ENCODE peak calls at places on chromosome 18, in nine cellular contexts. V is Peyer's patch, K is right cardiac atrium, H is cardiac muscle cell, L is A549, G is uterus, T is suprapubic skin, Y is hepatocyte, S is lung. R is an unnamed sample. For H3K4me1, the result is how much of the 10 kb centered on the place peaks cover.

GRCh38 chr18:1133541-1133940 is 228.9 kb downstream of the ADCYAP1 start:
- DNase-seq in S (no peak), H (no peak), Y (no peak), G (no peak), T (no peak), V (no peak), L (no peak), K (no peak), R (no peak)

GRCh38 chr18:24488824-24489493 is 28.5 kb downstream of the HRH4 start:
- DNase-seq in S (no peak), V (no peak), Y (peak), L (peak), K (no peak), G (no peak), H (peak), T (peak), R (no peak)

GRCh38 chr18:56869189-56869777 is 218.1 kb downstream of the WDR7 start:
- DNase-seq in K (no peak), V (no peak), H (peak), S (no peak), T (no peak), G (no peak), Y (peak), L (peak), R (peak)

GRCh38 chr18:67525328-67526110 is 9.0 kb upstream of the DSEL start:
- DNase-seq in T (no peak), V (no peak), G (peak), Y (peak), S (peak), K (peak), H (peak), L (peak), R (peak)

GRCh38 chr18:51617167-51617566 is 419.7 kb upstream of the MEX3C start:
- DNase-seq in Y (no peak), G (no peak), V (no peak), H (peak), S (no peak), L (peak), K (no peak), T (no peak), R (peak)

GRCh38 chr18:9712606-9713005 is 4.5 kb downstream of the RAB31 start:
- DNase-seq in L (no peak), H (peak), Y (no peak), K (no peak), T (no peak), S (no peak), V (no peak), G (no peak), R (no peak)

GRCh38 chr18:10379511-10379910 is 74.9 kb upstream of the APCDD1 start:
- DNase-seq in H (no peak), V (no peak), S (no peak), G (no peak), T (no peak), Y (no peak), L (no peak), K (no peak), R (no peak)

GRCh38 chr18:57780318-57781127 is 22.6 kb downstream of the ATP8B1 start:
- DNase-seq in T (no peak), V (no peak), G (peak), S (no peak), L (no peak), K (no peak), H (peak), Y (no peak), R (peak)

GRCh38 chr18:59061914-59062642 is 77.6 kb upstream of the SEC11C start:
- DNase-seq in V (no peak), S (no peak), Y (no peak), G (no peak), H (no peak), L (no peak), K (no peak), T (no peak), R (no peak)

GRCh38 chr18:11747286-11747685 is 58.2 kb downstream of the GNAL start:
- DNase-seq in T (no peak), H (no peak), S (no peak), Y (no peak), G (no peak), V (no peak), L (no peak), K (no peak), R (no peak)

GRCh38 chr18:45370190-45371010 is 244.9 kb upstream of the SLC14A2 start:
- DNase-seq in H (peak), K (no peak), G (no peak), T (no peak), S (peak), L (no peak), Y (no peak), V (no peak), R (no peak)

GRCh38 chr18:34115409-34116081 is 109.2 kb downstream of the NOL4 start:
- DNase-seq in T (no peak), S (peak), K (no peak), H (peak), L (no peak), V (no peak), Y (no peak), G (no peak), R (no peak)

GRCh38 chr18:27793013-27793412 is 383.9 kb downstream of the CDH2 start:
- DNase-seq in K (no peak), H (no peak), V (no peak), Y (no peak), S (no peak), L (no peak), G (no peak), T (no peak), R (no peak)

GRCh38 chr18:37577051-37577611 is 11.5 kb upstream of the CELF4 start:
- DNase-seq in L (no peak), T (no peak), K (peak), G (no peak), V (no peak), H (peak), Y (no peak), S (no peak), R (no peak)

GRCh38 chr18:58996131-58996632 is 131.5 kb downstream of the ZNF532 start:
- DNase-seq in H (peak), Y (peak), T (no peak), G (no peak), K (peak), L (no peak), V (no peak), S (no peak), R (peak)

GRCh38 chr18:37521500-37522465 is 43.8 kb downstream of the CELF4 start:
- DNase-seq in G (no peak), V (no peak), H (no peak), K (no peak), L (no peak), Y (no peak), T (no peak), S (no peak), R (no peak)

GRCh38 chr18:33495278-33495677 is 54.8 kb upstream of the CCDC178 start:
- DNase-seq in S (no peak), L (no peak), Y (peak), H (peak), G (no peak), K (no peak), V (no peak), T (no peak), R (peak)

GRCh38 chr18:58023108-58023507 is 20.9 kb upstream of the NEDD4L start:
- DNase-seq in H (no peak), L (no peak), Y (no peak), V (no peak), T (no peak), K (no peak), S (no peak), G (no peak), R (no peak)

GRCh38 chr18:79587298-79588125 is 92.1 kb upstream of the CTDP1 start:
- DNase-seq in T (peak), K (no peak), V (peak), G (peak), L (no peak), Y (no peak), S (no peak), H (no peak), R (no peak)

GRCh38 chr18:79554945-79555645 is 124.5 kb upstream of the CTDP1 start:
- DNase-seq in G (peak), H (no peak), K (no peak), Y (no peak), V (no peak), T (peak), S (no peak), L (no peak), R (no peak)

GRCh38 chr18:57784034-57784815 is 18.9 kb downstream of the ATP8B1 start:
- DNase-seq in Y (no peak), V (no peak), G (no peak), T (no peak), K (no peak), S (no peak), H (peak), L (no peak), R (peak)

GRCh38 chr18:55547705-55548056 is 40.3 kb downstream of the TCF4 start:
- DNase-seq in Y (no peak), V (no peak), G (no peak), L (no peak), T (no peak), H (no peak), K (no peak), S (no peak), R (no peak)

GRCh38 chr18:52152036-52152435 is 188.0 kb upstream of the DCC start:
- DNase-seq in V (no peak), G (no peak), L (no peak), H (no peak), T (no peak), Y (no peak), K (no peak), S (no peak), R (no peak)

GRCh38 chr18:10475633-10476388 is 21.4 kb downstream of the APCDD1 start:
- DNase-seq in Y (peak), L (no peak), H (no peak), V (no peak), K (no peak), S (no peak), G (no peak), T (no peak), R (no peak)

GRCh38 chr18:78875268-78875997 is 104.2 kb upstream of the SALL3 start:
- DNase-seq in H (peak), S (peak), G (no peak), T (peak), Y (peak), V (no peak), L (no peak), K (no peak), R (no peak)

GRCh38 chr18:37532917-37533316 is 32.7 kb downstream of the CELF4 start:
- DNase-seq in K (no peak), L (no peak), Y (no peak), V (no peak), S (no peak), H (no peak), T (no peak), G (no peak), R (no peak)

GRCh38 chr18:44229693-44230108 is 451.0 kb upstream of the SETBP1 start:
- DNase-seq in S (peak), L (no peak), Y (peak), T (peak), V (peak), H (peak), K (peak), G (peak), R (peak)

GRCh38 chr18:72826736-72827135 is 41.1 kb downstream of the NETO1 start:
- DNase-seq in T (no peak), Y (no peak), L (no peak), V (no peak), S (no peak), H (no peak), K (no peak), G (no peak), R (no peak)

GRCh38 chr18:38940863-38941531 is 1375.4 kb upstream of the CELF4 start:
- DNase-seq in V (no peak), K (no peak), Y (peak), T (no peak), G (no peak), S (no peak), L (peak), H (peak), R (peak)

GRCh38 chr18:49685231-49685942 is 123.5 kb downstream of the LIPG start:
- DNase-seq in Y (no peak), T (no peak), S (no peak), K (no peak), V (no peak), L (no peak), H (peak), G (no peak), R (no peak)
- H3K27ac ChIP-seq in Y (peak), T (no peak), S (no peak), K (no peak), V (no peak), L (no peak), H (no peak), G (no peak), R (no peak)

DNA sequence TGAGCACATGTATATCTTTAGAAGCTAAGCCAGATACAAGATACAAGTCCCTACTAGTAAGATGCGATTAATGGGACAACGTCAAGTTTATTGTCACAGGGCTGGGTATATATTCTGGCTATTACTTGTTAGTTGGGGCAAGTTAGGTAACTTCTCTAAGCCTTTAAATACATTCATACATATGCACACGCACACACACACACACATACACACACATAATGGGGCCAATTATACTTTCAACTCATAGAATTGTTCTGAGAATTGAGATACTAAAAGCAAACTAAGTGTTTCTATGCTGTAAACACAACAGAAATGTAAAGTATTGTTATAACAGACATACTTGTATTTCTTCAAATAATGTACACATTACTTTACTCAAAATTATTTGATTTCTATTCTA is 116.1 kb downstream of the BCL2 start:
- DNase-seq in Y (no peak), G (no peak), K (no peak), H (no peak), T (no peak), V (no peak), S (no peak), L (no peak), R (no peak)
- H3K4me1 ChIP-seq in Y (under half), G (under half), K (under half), H (under half), T (under half), V (under half), S (under half), L (under half), R (under half)

DNA sequence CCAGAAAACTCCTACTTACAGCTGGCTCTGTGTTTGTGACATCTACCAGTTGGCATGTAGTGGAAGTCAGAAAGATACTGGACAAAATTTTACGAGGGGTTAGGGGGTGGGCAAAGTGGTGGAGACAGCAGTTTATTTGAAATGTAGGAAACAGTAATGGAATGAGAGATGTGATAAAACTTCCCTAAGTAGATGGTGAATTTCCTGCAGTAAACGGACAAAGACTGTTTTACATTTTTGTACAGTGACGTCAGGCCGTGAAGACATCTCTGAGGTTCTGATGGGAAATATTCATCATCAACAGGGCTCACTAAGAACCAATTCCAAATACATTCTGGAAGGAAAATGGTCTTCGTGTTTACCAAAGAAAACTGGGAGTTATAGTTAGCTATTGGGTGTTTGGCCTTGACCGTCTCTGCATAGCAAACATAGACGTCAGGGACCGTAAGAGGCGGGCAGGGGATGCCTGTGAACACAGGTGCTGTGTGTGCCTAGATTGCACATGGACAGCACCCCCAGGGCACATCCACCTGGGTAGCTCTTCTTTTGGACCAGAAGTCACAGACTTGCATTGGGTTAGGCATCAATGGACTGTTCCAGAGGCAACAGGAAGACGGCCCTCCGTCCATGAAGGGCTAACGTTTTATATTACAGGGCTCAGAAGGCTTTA is 131.5 kb downstream of the ZNF516 start:
- DNase-seq in K (no peak), G (no peak), Y (no peak), L (no peak), S (no peak), V (no peak), T (no peak), H (peak), R (no peak)
- H3K27ac ChIP-seq in K (no peak), G (peak), Y (peak), L (no peak), S (no peak), V (no peak), T (no peak), H (no peak), R (no peak)

GRCh38 chr18:22344908-22345670 is 72.6 kb downstream of the CTAGE1 start:
- DNase-seq in K (no peak), Y (no peak), H (no peak), T (no peak), S (no peak), L (no peak), V (no peak), G (no peak), R (no peak)
- H3K4me1 ChIP-seq in K (under half), Y (under half), H (half or more), T (under half), S (under half), L (under half), V (under half), G (under half), R (under half)

GRCh38 chr18:8218263-8218662 is 391.0 kb upstream of the RAB12 start:
- DNase-seq in S (no peak), L (no peak), G (no peak), Y (no peak), H (no peak), K (no peak), T (no peak), V (no peak), R (no peak)
- H3K27ac ChIP-seq in S (no peak), L (no peak), G (no peak), Y (no peak), H (no peak), K (no peak), T (no peak), V (no peak), R (no peak)

DNA sequence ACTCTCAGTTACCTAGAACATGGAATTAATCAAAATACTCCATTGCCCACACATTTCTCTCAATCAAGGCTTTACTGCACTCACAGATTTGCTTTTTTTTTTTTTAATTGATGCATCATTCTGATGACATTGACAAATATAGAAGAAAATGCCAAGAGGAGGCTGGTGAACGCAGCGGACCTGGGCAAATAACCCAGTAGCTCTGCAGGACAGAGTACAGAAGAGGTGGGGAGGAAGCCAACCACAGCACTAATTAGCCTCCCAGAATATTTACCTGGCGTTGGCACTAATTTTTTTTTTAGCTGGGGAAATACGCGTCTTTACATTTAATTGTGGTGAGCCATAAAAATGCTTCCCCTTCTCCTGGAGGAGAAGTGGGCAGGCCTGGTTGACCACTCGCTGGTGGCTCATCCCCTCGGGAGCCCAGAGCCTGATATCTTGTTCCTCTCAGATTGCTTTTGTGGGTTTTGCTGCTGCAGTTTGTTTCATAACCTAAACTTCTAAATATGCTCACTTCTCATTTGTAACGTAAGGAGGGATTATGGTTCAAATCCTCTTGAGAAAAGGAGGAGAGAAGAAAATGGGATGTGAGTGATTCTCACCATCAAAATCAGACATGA is 165.8 kb upstream of the EPB41L3 start:
- DNase-seq in K (no peak), S (no peak), T (no peak), G (no peak), H (no peak), Y (no peak), L (no peak), V (no peak), R (no peak)
- H3K4me1 ChIP-seq in K (under half), S (under half), T (under half), G (under half), H (under half), Y (under half), L (under half), V (under half), R (under half)

GRCh38 chr18:2968559-2968958 is 44.4 kb downstream of the LPIN2 start:
- DNase-seq in T (no peak), Y (no peak), G (no peak), K (no peak), S (no peak), V (no peak), H (no peak), L (no peak), R (no peak)
- H3K27ac ChIP-seq in T (no peak), Y (peak), G (peak), K (no peak), S (peak), V (peak), H (no peak), L (no peak), R (no peak)

GRCh38 chr18:49016648-49017539 is 66.1 kb upstream of the SMAD7 start:
- DNase-seq in S (peak), T (peak), H (peak), K (no peak), V (peak), G (peak), L (peak), Y (peak), R (peak)
- H3K4me1 ChIP-seq in S (under half), T (under half), H (under half), K (under half), V (under half), G (under half), L (under half), Y (under half), R (under half)

GRCh38 chr18:12840382-12840781 is 43.7 kb downstream of the PTPN2 start:
- DNase-seq in V (no peak), K (no peak), H (no peak), Y (no peak), L (no peak), T (no peak), G (no peak), S (no peak), R (no peak)
- H3K27ac ChIP-seq in V (peak), K (no peak), H (no peak), Y (no peak), L (peak), T (peak), G (no peak), S (no peak), R (peak)